ENCODE peak calls at places on chromosomes 3 and 15, in ten cellular contexts. S is OCI-LY7; C is cardiac muscle cell; A is activated CD8-positive, alpha-beta T cell treated with anti-CD3 and anti-CD28 coated beads for 36 hours; M is Caco-2; Y is natural killer cell; P is GM06990; T is neural crest cell; W is bronchial epithelial cell; B is AG04450. E is an unnamed sample.

GRCh38 chr3:189824629-189825312 is 193.6 kb downstream of the TP63 start:
- DNase-seq in B (peak; percentile 51), Y (no peak), C (no peak), T (no peak), P (no peak), S (no peak), A (no peak), W (peak; percentile 99), M (no peak), E (no peak)

GRCh38 chr3:150454085-150454484 is 46.0 kb downstream of the TSC22D2 start:
- DNase-seq in W (no peak), P (no peak), A (no peak), S (no peak), T (no peak), Y (no peak), M (no peak), C (no peak), B (no peak), E (no peak)

GRCh38 chr3:186790261-186790981 is 7.0 kb downstream of the EIF4A2 start:
- DNase-seq in C (peak; percentile 33), B (no peak), Y (no peak), W (peak; percentile 56), T (no peak), P (peak; percentile 28), A (peak; percentile 21), M (peak; percentile 45), S (peak; percentile 50), E (no peak)

GRCh38 chr3:66381621-66382020 is 119.2 kb downstream of the LRIG1 start:
- DNase-seq in B (no peak), T (no peak), M (no peak), C (no peak), S (no peak), Y (no peak), P (no peak), W (no peak), A (no peak), E (no peak)

GRCh38 chr3:21515417-21515816 is 235.6 kb downstream of the ZNF385D start:
- DNase-seq in S (no peak), M (no peak), C (no peak), P (no peak), A (no peak), Y (no peak), T (no peak), W (no peak), B (no peak), E (no peak)

GRCh38 chr15:63169796-63170195 is 12.5 kb upstream of the RPS27L start:
- DNase-seq in S (no peak), W (no peak), C (no peak), A (no peak), B (no peak), P (no peak), Y (no peak), T (no peak), M (no peak), E (no peak)

GRCh38 chr15:58396181-58396580 is 35.6 kb upstream of the LIPC start:
- DNase-seq in B (peak; percentile 83), C (no peak), W (peak; percentile 97), Y (no peak), T (no peak), A (no peak), P (no peak), M (no peak), S (no peak), E (no peak)

GRCh38 chr3:124885466-124886167 is 1.5 kb downstream of the ITGB5 start:
- DNase-seq in A (no peak), S (no peak), Y (no peak), B (no peak), M (no peak), W (peak; percentile 17), T (no peak), P (no peak), C (peak; percentile 25), E (no peak)

GRCh38 chr15:55527150-55527549 is 19.1 kb upstream of the DNAAF4 start:
- DNase-seq in M (no peak), P (no peak), C (no peak), T (no peak), W (no peak), Y (no peak), A (no peak), S (no peak), B (no peak), E (no peak)

GRCh38 chr3:129732200-129732876 is 125.9 kb upstream of the PLXND1 start:
- DNase-seq in Y (no peak), P (no peak), W (no peak), C (no peak), T (no peak), B (no peak), M (no peak), A (no peak), S (no peak), E (no peak)

GRCh38 chr3:65635661-65636060 is 403.1 kb downstream of the MAGI1 start:
- DNase-seq in A (no peak), S (no peak), B (no peak), P (peak; percentile 8), W (no peak), C (no peak), T (no peak), Y (no peak), M (no peak), E (no peak)

GRCh38 chr3:11588755-11589154 is 55.0 kb downstream of the VGLL4 start:
- DNase-seq in C (no peak), Y (no peak), W (no peak), S (no peak), M (no peak), P (no peak), A (no peak), B (no peak), T (no peak), E (no peak)

GRCh38 chr3:11591006-11591360 is 52.7 kb downstream of the VGLL4 start:
- DNase-seq in S (no peak), M (no peak), Y (no peak), B (no peak), C (no peak), T (no peak), W (no peak), P (no peak), A (no peak), E (no peak)

GRCh38 chr3:11587766-11588165 is 55.9 kb downstream of the VGLL4 start:
- DNase-seq in B (no peak), Y (no peak), M (no peak), T (no peak), P (no peak), C (no peak), S (no peak), W (no peak), A (no peak), E (no peak)

GRCh38 chr3:11589706-11590105 is 54.0 kb downstream of the VGLL4 start:
- DNase-seq in S (no peak), B (no peak), M (no peak), Y (no peak), A (no peak), T (no peak), P (no peak), W (no peak), C (no peak), E (no peak)

GRCh38 chr3:11588338-11588737 is 55.4 kb downstream of the VGLL4 start:
- DNase-seq in W (no peak), M (no peak), T (no peak), Y (no peak), S (no peak), C (no peak), P (no peak), B (no peak), A (no peak), E (no peak)
- TF ChIP-seq CTCF in W (no peak), M (no peak), T (no peak), Y (no peak), S (no peak), C (no peak), P (no peak), B (no peak), A (no peak), E (no peak)

GRCh38 chr3:138118863-138119766 is 3.7 kb upstream of the DZIP1L start:
- DNase-seq in S (peak; percentile 49), M (peak; percentile 77), W (peak; percentile 70), B (peak; percentile 29), Y (no peak), T (peak; percentile 82), A (peak; percentile 75), C (peak; percentile 77), P (no peak), E (peak; percentile 77)

GRCh38 chr3:138114431-138114918 is 933 bp downstream of the DZIP1L start:
- DNase-seq in T (peak; percentile 13), W (no peak), M (no peak), A (no peak), C (peak; percentile 30), P (no peak), B (no peak), S (no peak), Y (no peak), E (no peak)

GRCh38 chr3:138112362-138112761 is 3.0 kb downstream of the DZIP1L start:
- DNase-seq in A (no peak), Y (no peak), S (no peak), W (peak; percentile 70), C (no peak), B (no peak), M (no peak), P (no peak), T (no peak), E (no peak)

GRCh38 chr3:138113309-138113708 is 2.1 kb downstream of the DZIP1L start:
- DNase-seq in M (no peak), Y (no peak), P (no peak), C (no peak), T (no peak), A (no peak), B (no peak), S (no peak), W (no peak), E (no peak)

GRCh38 chr3:138114988-138115971 is at the start of gene DZIP1L:
- DNase-seq in W (peak; percentile 25), A (peak; percentile 44), S (no peak), B (peak; percentile 36), Y (no peak), T (peak; percentile 62), M (peak; percentile 62), C (peak; percentile 92), P (peak; percentile 46), E (peak; percentile 76)
- TF ChIP-seq CTCF in W (peak; percentile 41), A (peak; percentile 76), S (no peak), B (peak; percentile 30), Y (no peak), T (peak; percentile 64), M (peak; percentile 57), C (peak; percentile 28), P (peak; percentile 13), E (peak; percentile 68)

DNA sequence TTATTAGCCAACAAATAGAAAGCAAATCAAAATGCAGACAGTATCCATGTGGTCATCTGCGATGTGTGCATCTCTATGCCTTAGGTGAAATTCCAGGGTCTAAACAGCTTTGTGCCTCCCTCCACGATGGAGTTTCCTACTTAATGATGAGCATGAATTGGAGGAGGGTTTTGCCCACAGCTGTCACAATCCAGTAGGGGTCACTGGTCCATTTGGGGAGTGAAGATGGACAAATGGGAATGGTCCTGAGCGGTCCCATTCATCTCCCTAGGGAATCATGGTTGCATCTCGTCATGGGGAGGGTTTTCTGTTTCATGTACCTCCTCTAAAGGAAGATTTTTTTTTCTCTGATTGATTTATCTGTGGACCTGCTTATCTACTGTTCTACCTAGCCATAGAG is 358.0 kb downstream of the PTPRG start:
- DNase-seq in B (no peak), M (no peak), S (no peak), A (no peak), T (no peak), P (no peak), Y (no peak), C (no peak), W (no peak), E (no peak)
- TF ChIP-seq CTCF in B (no peak), M (no peak), S (no peak), A (no peak), T (no peak), P (no peak), Y (no peak), C (no peak), W (no peak), E (no peak)

GRCh38 chr15:100242989-100243388 is 98.8 kb downstream of the ADAMTS17 start:
- DNase-seq in Y (no peak), A (no peak), P (no peak), S (no peak), T (no peak), W (no peak), B (no peak), M (no peak), C (no peak), E (no peak)
- TF ChIP-seq CTCF in Y (no peak), A (no peak), P (no peak), S (no peak), T (no peak), W (no peak), B (no peak), M (no peak), C (no peak), E (no peak)

E was measured in type B pancreatic cell.